ENCODE peak calls at places on chromosomes 1 and 21, in seven cellular contexts. One of them, this sample, is unnamed.

GRCh38 chr1:56548566-56548965 is 30.8 kb downstream of the PLPP3 start:
- DNase-seq in K562: no peak
- DNase-seq in GM12878: no peak
- DNase-seq in HepG2: no peak
- DNase-seq in H1: no peak
- DNase-seq in HCT116: no peak
- DNase-seq in SK-N-SH: no peak
- DNase-seq in this sample: no peak

GRCh38 chr1:56570924-56571372 is 8.4 kb downstream of the PLPP3 start:
- DNase-seq in K562: no peak
- DNase-seq in SK-N-SH: no peak
- DNase-seq in H1: no peak
- DNase-seq in GM12878: no peak
- DNase-seq in HepG2: no peak
- DNase-seq in HCT116: no peak
- DNase-seq in this sample: no peak

GRCh38 chr1:241462371-241462770 is 57.2 kb downstream of the FH start:
- DNase-seq in K562: no peak
- DNase-seq in HepG2: no peak
- DNase-seq in GM12878: no peak
- DNase-seq in SK-N-SH: no peak
- DNase-seq in HCT116: no peak
- DNase-seq in H1: no peak
- DNase-seq in this sample: no peak

GRCh38 chr21:31354604-31355443 is 10.8 kb upstream of the TIAM1 start:
- DNase-seq in SK-N-SH: no peak
- DNase-seq in GM12878: peak
- DNase-seq in H1: no peak
- DNase-seq in HepG2: no peak
- DNase-seq in K562: no peak
- DNase-seq in HCT116: peak
- DNase-seq in this sample: peak

GRCh38 chr1:52364235-52364839 is 1.7 kb downstream of the CC2D1B start:
- DNase-seq in HCT116: no peak
- DNase-seq in H1: no peak
- DNase-seq in HepG2: no peak
- DNase-seq in GM12878: no peak
- DNase-seq in SK-N-SH: peak
- DNase-seq in K562: no peak
- DNase-seq in this sample: no peak

GRCh38 chr1:44894591-44894990 is 51.5 kb upstream of the PTCH2 start:
- DNase-seq in GM12878: no peak
- DNase-seq in SK-N-SH: no peak
- DNase-seq in H1: no peak
- DNase-seq in HCT116: no peak
- DNase-seq in HepG2: no peak
- DNase-seq in K562: no peak
- DNase-seq in this sample: no peak

GRCh38 chr1:41169066-41169798 is 72.9 kb downstream of the SCMH1 start:
- DNase-seq in HepG2: no peak
- DNase-seq in HCT116: no peak
- DNase-seq in K562: no peak
- DNase-seq in SK-N-SH: no peak
- DNase-seq in GM12878: no peak
- DNase-seq in H1: no peak
- DNase-seq in this sample: no peak

GRCh38 chr1:37570528-37571334 is 14.0 kb downstream of the DNALI1 start:
- DNase-seq in HepG2: no peak
- DNase-seq in GM12878: no peak
- DNase-seq in H1: no peak
- DNase-seq in SK-N-SH: no peak
- DNase-seq in HCT116: no peak
- DNase-seq in K562: no peak
- DNase-seq in this sample: no peak

GRCh38 chr1:183635606-183636333 is at the start of gene ARPC5:
- DNase-seq in H1: peak
- DNase-seq in HepG2: peak
- DNase-seq in GM12878: peak
- DNase-seq in K562: peak
- DNase-seq in HCT116: peak
- DNase-seq in SK-N-SH: peak
- DNase-seq in this sample: peak

GRCh38 chr1:93414749-93415148 is 33.2 kb upstream of the FNBP1L start:
- DNase-seq in HCT116: no peak
- DNase-seq in HepG2: no peak
- DNase-seq in H1: no peak
- DNase-seq in K562: no peak
- DNase-seq in SK-N-SH: no peak
- DNase-seq in GM12878: no peak
- DNase-seq in this sample: no peak

GRCh38 chr1:9714257-9714718 is 62.8 kb downstream of the PIK3CD start:
- DNase-seq in H1: peak
- DNase-seq in HepG2: no peak
- DNase-seq in GM12878: no peak
- DNase-seq in HCT116: no peak
- DNase-seq in SK-N-SH: no peak
- DNase-seq in K562: peak
- DNase-seq in this sample: no peak

GRCh38 chr1:115837762-115838421 is 3.0 kb downstream of the NHLH2 start:
- DNase-seq in SK-N-SH: no peak
- DNase-seq in HCT116: no peak
- DNase-seq in H1: no peak
- DNase-seq in GM12878: no peak
- DNase-seq in K562: no peak
- DNase-seq in HepG2: no peak
- DNase-seq in this sample: no peak

GRCh38 chr1:221437924-221438323 is 304.0 kb downstream of the DUSP10 start:
- DNase-seq in H1: no peak
- DNase-seq in HepG2: no peak
- DNase-seq in GM12878: no peak
- DNase-seq in K562: no peak
- DNase-seq in HCT116: peak
- DNase-seq in SK-N-SH: no peak
- DNase-seq in this sample: no peak
- H3K27ac ChIP-seq in H1: no peak
- H3K27ac ChIP-seq in HepG2: no peak
- H3K27ac ChIP-seq in GM12878: no peak
- H3K27ac ChIP-seq in K562: no peak
- H3K27ac ChIP-seq in HCT116: no peak
- H3K27ac ChIP-seq in SK-N-SH: no peak
- H3K27ac ChIP-seq in this sample: no peak

GRCh38 chr1:24513691-24514090 is 11.1 kb downstream of the RCAN3 start:
- DNase-seq in HCT116: no peak
- DNase-seq in K562: no peak
- DNase-seq in H1: no peak
- DNase-seq in HepG2: no peak
- DNase-seq in GM12878: no peak
- DNase-seq in SK-N-SH: no peak
- DNase-seq in this sample: no peak

GRCh38 chr1:24517898-24518297 is 15.3 kb downstream of the RCAN3 start:
- DNase-seq in HepG2: no peak
- DNase-seq in SK-N-SH: no peak
- DNase-seq in K562: no peak
- DNase-seq in HCT116: no peak
- DNase-seq in GM12878: no peak
- DNase-seq in H1: no peak
- DNase-seq in this sample: no peak

GRCh38 chr1:24514946-24515345 is 12.3 kb downstream of the RCAN3 start:
- DNase-seq in SK-N-SH: no peak
- DNase-seq in HCT116: no peak
- DNase-seq in K562: no peak
- DNase-seq in H1: no peak
- DNase-seq in GM12878: no peak
- DNase-seq in HepG2: no peak
- DNase-seq in this sample: no peak

GRCh38 chr1:24516506-24516905 is 13.9 kb downstream of the RCAN3 start:
- DNase-seq in HCT116: no peak
- DNase-seq in SK-N-SH: no peak
- DNase-seq in K562: no peak
- DNase-seq in H1: no peak
- DNase-seq in HepG2: no peak
- DNase-seq in GM12878: no peak
- DNase-seq in this sample: no peak
- TF ChIP-seq SIN3A in HCT116: no peak
- TF ChIP-seq SIN3A in SK-N-SH: no peak
- TF ChIP-seq SIN3A in K562: no peak
- TF ChIP-seq SIN3A in H1: no peak
- TF ChIP-seq SIN3A in HepG2: no peak
- TF ChIP-seq SIN3A in GM12878: no peak
- TF ChIP-seq SIN3A in this sample: no peak

GRCh38 chr1:185886671-185887070 is 152.5 kb downstream of the HMCN1 start:
- DNase-seq in H1: no peak
- DNase-seq in K562: no peak
- DNase-seq in HCT116: no peak
- DNase-seq in HepG2: no peak
- DNase-seq in GM12878: no peak
- DNase-seq in SK-N-SH: no peak
- DNase-seq in this sample: no peak
- TF ChIP-seq POLR2AphosphoS5 in H1: no peak
- TF ChIP-seq POLR2AphosphoS5 in K562: no peak
- TF ChIP-seq POLR2AphosphoS5 in HCT116: no peak
- TF ChIP-seq POLR2AphosphoS5 in HepG2: no peak
- TF ChIP-seq POLR2AphosphoS5 in GM12878: no peak
- TF ChIP-seq POLR2AphosphoS5 in SK-N-SH: no peak
- TF ChIP-seq POLR2AphosphoS5 in this sample: no peak

DNA sequence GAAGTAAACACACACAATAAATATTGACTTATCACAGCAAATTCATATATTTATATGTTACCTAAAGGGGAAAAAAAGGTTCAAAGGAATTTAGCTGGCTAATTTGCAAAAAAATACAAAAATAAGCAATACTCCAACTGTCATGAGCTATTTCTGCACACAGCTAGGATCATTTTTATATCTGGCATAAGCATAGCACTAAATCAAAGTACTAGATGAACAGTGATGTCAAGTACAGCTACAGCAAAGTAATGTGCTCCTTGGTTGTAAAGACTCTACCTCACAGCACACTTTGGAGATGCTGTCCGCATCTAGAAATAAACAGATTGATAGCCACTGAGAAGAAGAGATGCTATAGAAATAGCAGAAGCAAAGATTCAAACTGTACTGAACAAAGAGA is 125.5 kb downstream of the TGFBR3 start:
- DNase-seq in HepG2: no peak
- DNase-seq in HCT116: no peak
- DNase-seq in SK-N-SH: no peak
- DNase-seq in K562: no peak
- DNase-seq in H1: no peak
- DNase-seq in GM12878: no peak
- DNase-seq in this sample: no peak
- H3K27ac ChIP-seq in HepG2: no peak
- H3K27ac ChIP-seq in HCT116: no peak
- H3K27ac ChIP-seq in SK-N-SH: no peak
- H3K27ac ChIP-seq in K562: no peak
- H3K27ac ChIP-seq in H1: no peak
- H3K27ac ChIP-seq in GM12878: no peak
- H3K27ac ChIP-seq in this sample: no peak

DNA sequence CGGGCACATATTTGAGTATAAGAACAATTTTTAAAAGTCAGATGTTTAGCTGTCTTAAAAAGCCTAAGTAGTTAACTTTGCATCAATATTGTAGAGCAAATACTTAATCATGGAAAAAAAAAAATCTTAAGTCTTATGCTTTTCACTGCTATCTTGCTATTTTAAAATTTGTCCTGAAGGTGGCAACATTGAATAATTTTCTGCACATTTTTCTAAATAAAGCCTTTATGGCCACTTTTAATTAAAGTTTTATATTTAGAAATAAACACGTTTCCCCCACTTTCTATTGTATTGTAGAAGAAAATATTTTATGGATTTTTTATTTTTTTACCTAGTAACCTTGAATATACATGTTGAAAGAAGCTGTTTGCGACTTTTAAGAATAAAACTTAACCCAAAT is 198.8 kb downstream of the AMY1C start:
- DNase-seq in HCT116: no peak
- DNase-seq in K562: no peak
- DNase-seq in HepG2: no peak
- DNase-seq in H1: no peak
- DNase-seq in GM12878: no peak
- DNase-seq in SK-N-SH: no peak
- DNase-seq in this sample: no peak
- TF ChIP-seq SIN3A in HCT116: no peak
- TF ChIP-seq SIN3A in K562: no peak
- TF ChIP-seq SIN3A in HepG2: no peak
- TF ChIP-seq SIN3A in H1: no peak
- TF ChIP-seq SIN3A in GM12878: no peak
- TF ChIP-seq SIN3A in SK-N-SH: no peak
- TF ChIP-seq SIN3A in this sample: no peak

This sample was measured in Panc1.